ENCODE peak calls at places on chromosome 5, in five cellular contexts. One of them, this sample, is unnamed.

GRCh38 chr5:175696139-175696854 is 38.4 kb downstream of the HRH2 start:
- DNase-seq in retina: peak; percentile 32
- DNase-seq in NCI-H1092 treated with DMSO at 0.1 percent for 48 hours: no peak
- DNase-seq in fibroblast of lung: no peak
- DNase-seq in naive thymus-derived CD8-positive, alpha-beta T cell: peak; percentile 58
- DNase-seq in this sample: peak; percentile 15

GRCh38 chr5:115372121-115372520 is 75.7 kb upstream of the CCDC112 start:
- DNase-seq in retina: no peak
- DNase-seq in NCI-H1092 treated with DMSO at 0.1 percent for 48 hours: no peak
- DNase-seq in fibroblast of lung: peak; percentile 37
- DNase-seq in naive thymus-derived CD8-positive, alpha-beta T cell: no peak
- DNase-seq in this sample: no peak

GRCh38 chr5:53373420-53374188 is 106.8 kb upstream of the FST start:
- DNase-seq in retina: no peak
- DNase-seq in NCI-H1092 treated with DMSO at 0.1 percent for 48 hours: no peak
- DNase-seq in fibroblast of lung: no peak
- DNase-seq in naive thymus-derived CD8-positive, alpha-beta T cell: no peak
- DNase-seq in this sample: no peak

GRCh38 chr5:43245724-43246385 is 53.8 kb downstream of the NIM1K start:
- DNase-seq in retina: no peak
- DNase-seq in NCI-H1092 treated with DMSO at 0.1 percent for 48 hours: no peak
- DNase-seq in fibroblast of lung: no peak
- DNase-seq in naive thymus-derived CD8-positive, alpha-beta T cell: no peak
- DNase-seq in this sample: no peak

GRCh38 chr5:85868070-85868469 is 749.7 kb upstream of the COX7C start:
- DNase-seq in retina: no peak
- DNase-seq in NCI-H1092 treated with DMSO at 0.1 percent for 48 hours: no peak
- DNase-seq in fibroblast of lung: no peak
- DNase-seq in naive thymus-derived CD8-positive, alpha-beta T cell: no peak
- DNase-seq in this sample: no peak

GRCh38 chr5:75463726-75464125 is 47.7 kb downstream of the CERT1 start:
- DNase-seq in retina: no peak
- DNase-seq in NCI-H1092 treated with DMSO at 0.1 percent for 48 hours: no peak
- DNase-seq in fibroblast of lung: no peak
- DNase-seq in naive thymus-derived CD8-positive, alpha-beta T cell: no peak
- DNase-seq in this sample: no peak

GRCh38 chr5:3194684-3195083 is 400.9 kb upstream of the IRX1 start:
- DNase-seq in retina: no peak
- DNase-seq in NCI-H1092 treated with DMSO at 0.1 percent for 48 hours: no peak
- DNase-seq in fibroblast of lung: no peak
- DNase-seq in naive thymus-derived CD8-positive, alpha-beta T cell: no peak
- DNase-seq in this sample: no peak

GRCh38 chr5:10663531-10664183 is 97.4 kb downstream of the DAP start:
- DNase-seq in retina: no peak
- DNase-seq in NCI-H1092 treated with DMSO at 0.1 percent for 48 hours: peak; percentile 84
- DNase-seq in fibroblast of lung: peak; percentile 41
- DNase-seq in naive thymus-derived CD8-positive, alpha-beta T cell: no peak
- DNase-seq in this sample: no peak

GRCh38 chr5:10708189-10708944 is 52.7 kb downstream of the DAP start:
- DNase-seq in retina: no peak
- DNase-seq in NCI-H1092 treated with DMSO at 0.1 percent for 48 hours: no peak
- DNase-seq in fibroblast of lung: no peak
- DNase-seq in naive thymus-derived CD8-positive, alpha-beta T cell: no peak
- DNase-seq in this sample: no peak

GRCh38 chr5:1385395-1386273 is 40.7 kb upstream of the CLPTM1L start:
- DNase-seq in retina: peak; percentile 86
- DNase-seq in NCI-H1092 treated with DMSO at 0.1 percent for 48 hours: peak; percentile 56
- DNase-seq in fibroblast of lung: peak; percentile 38
- DNase-seq in naive thymus-derived CD8-positive, alpha-beta T cell: peak; percentile 69
- DNase-seq in this sample: no peak

GRCh38 chr5:53095931-53096525 is 13.5 kb downstream of the MOCS2 start:
- DNase-seq in retina: peak; percentile 28
- DNase-seq in NCI-H1092 treated with DMSO at 0.1 percent for 48 hours: peak; percentile 11
- DNase-seq in fibroblast of lung: peak; percentile 77
- DNase-seq in naive thymus-derived CD8-positive, alpha-beta T cell: peak; percentile 28
- DNase-seq in this sample: no peak

GRCh38 chr5:177483994-177484901 is 10.8 kb upstream of the DBN1 start:
- DNase-seq in retina: no peak
- DNase-seq in NCI-H1092 treated with DMSO at 0.1 percent for 48 hours: no peak
- DNase-seq in fibroblast of lung: no peak
- DNase-seq in naive thymus-derived CD8-positive, alpha-beta T cell: no peak
- DNase-seq in this sample: no peak

GRCh38 chr5:111066261-111066938 is 5.1 kb upstream of the TSLP start:
- DNase-seq in retina: no peak
- DNase-seq in NCI-H1092 treated with DMSO at 0.1 percent for 48 hours: no peak
- DNase-seq in fibroblast of lung: no peak
- DNase-seq in naive thymus-derived CD8-positive, alpha-beta T cell: no peak
- DNase-seq in this sample: no peak

GRCh38 chr5:174505621-174506020 is 218.8 kb upstream of the MSX2 start:
- DNase-seq in retina: no peak
- DNase-seq in NCI-H1092 treated with DMSO at 0.1 percent for 48 hours: no peak
- DNase-seq in fibroblast of lung: peak; percentile 83
- DNase-seq in naive thymus-derived CD8-positive, alpha-beta T cell: no peak
- DNase-seq in this sample: no peak

GRCh38 chr5:82156876-82157275 is 121.3 kb downstream of the RPS23 start:
- DNase-seq in retina: no peak
- DNase-seq in NCI-H1092 treated with DMSO at 0.1 percent for 48 hours: no peak
- DNase-seq in fibroblast of lung: no peak
- DNase-seq in naive thymus-derived CD8-positive, alpha-beta T cell: no peak
- DNase-seq in this sample: no peak

GRCh38 chr5:87113848-87114247 is 153.8 kb upstream of the RASA1 start:
- DNase-seq in retina: no peak
- DNase-seq in NCI-H1092 treated with DMSO at 0.1 percent for 48 hours: no peak
- DNase-seq in fibroblast of lung: peak; percentile 64
- DNase-seq in naive thymus-derived CD8-positive, alpha-beta T cell: no peak
- DNase-seq in this sample: no peak

GRCh38 chr5:3400659-3401058 is 195.0 kb upstream of the IRX1 start:
- DNase-seq in retina: no peak
- DNase-seq in NCI-H1092 treated with DMSO at 0.1 percent for 48 hours: no peak
- DNase-seq in fibroblast of lung: no peak
- DNase-seq in naive thymus-derived CD8-positive, alpha-beta T cell: no peak
- DNase-seq in this sample: no peak

GRCh38 chr5:53052499-53052898 is 57.1 kb downstream of the MOCS2 start:
- DNase-seq in retina: no peak
- DNase-seq in NCI-H1092 treated with DMSO at 0.1 percent for 48 hours: no peak
- DNase-seq in fibroblast of lung: no peak
- DNase-seq in naive thymus-derived CD8-positive, alpha-beta T cell: no peak
- DNase-seq in this sample: no peak

GRCh38 chr5:127412698-127413097 is 104.7 kb upstream of the PRRC1 start:
- DNase-seq in retina: no peak
- DNase-seq in NCI-H1092 treated with DMSO at 0.1 percent for 48 hours: no peak
- DNase-seq in fibroblast of lung: no peak
- DNase-seq in naive thymus-derived CD8-positive, alpha-beta T cell: no peak
- DNase-seq in this sample: no peak

GRCh38 chr5:69217154-69217731 is 17.4 kb upstream of the CDK7 start:
- DNase-seq in retina: no peak
- DNase-seq in NCI-H1092 treated with DMSO at 0.1 percent for 48 hours: no peak
- DNase-seq in fibroblast of lung: no peak
- DNase-seq in naive thymus-derived CD8-positive, alpha-beta T cell: peak; percentile 95
- DNase-seq in this sample: no peak

GRCh38 chr5:72235725-72236124 is 84.3 kb downstream of the MRPS27 start:
- DNase-seq in retina: no peak
- DNase-seq in NCI-H1092 treated with DMSO at 0.1 percent for 48 hours: no peak
- DNase-seq in fibroblast of lung: no peak
- DNase-seq in naive thymus-derived CD8-positive, alpha-beta T cell: no peak
- DNase-seq in this sample: no peak

GRCh38 chr5:31962928-31963327 is 211.2 kb downstream of the GOLPH3 start:
- DNase-seq in retina: no peak
- DNase-seq in NCI-H1092 treated with DMSO at 0.1 percent for 48 hours: no peak
- DNase-seq in fibroblast of lung: no peak
- DNase-seq in naive thymus-derived CD8-positive, alpha-beta T cell: no peak
- DNase-seq in this sample: no peak

GRCh38 chr5:74311961-74312360 is 328.6 kb downstream of the ENC1 start:
- DNase-seq in retina: no peak
- DNase-seq in NCI-H1092 treated with DMSO at 0.1 percent for 48 hours: no peak
- DNase-seq in fibroblast of lung: no peak
- DNase-seq in naive thymus-derived CD8-positive, alpha-beta T cell: no peak
- DNase-seq in this sample: no peak

GRCh38 chr5:120564013-120564412 is 99.9 kb downstream of the PRR16 start:
- DNase-seq in retina: no peak
- DNase-seq in NCI-H1092 treated with DMSO at 0.1 percent for 48 hours: no peak
- DNase-seq in fibroblast of lung: no peak
- DNase-seq in naive thymus-derived CD8-positive, alpha-beta T cell: no peak
- DNase-seq in this sample: no peak

GRCh38 chr5:2732850-2733249 is 18.6 kb downstream of the IRX2 start:
- DNase-seq in retina: no peak
- DNase-seq in NCI-H1092 treated with DMSO at 0.1 percent for 48 hours: peak; percentile 62
- DNase-seq in fibroblast of lung: no peak
- DNase-seq in naive thymus-derived CD8-positive, alpha-beta T cell: no peak
- DNase-seq in this sample: no peak

GRCh38 chr5:129118826-129119225 is 24.3 kb downstream of the ISOC1 start:
- DNase-seq in retina: no peak
- DNase-seq in NCI-H1092 treated with DMSO at 0.1 percent for 48 hours: no peak
- DNase-seq in fibroblast of lung: no peak
- DNase-seq in naive thymus-derived CD8-positive, alpha-beta T cell: no peak
- DNase-seq in this sample: no peak

GRCh38 chr5:63822633-63823032 is 139.6 kb downstream of the HTR1A start:
- DNase-seq in retina: no peak
- DNase-seq in NCI-H1092 treated with DMSO at 0.1 percent for 48 hours: no peak
- DNase-seq in fibroblast of lung: no peak
- DNase-seq in naive thymus-derived CD8-positive, alpha-beta T cell: no peak
- DNase-seq in this sample: no peak

GRCh38 chr5:139488269-139488668 is 5.7 kb upstream of the STING1 start:
- DNase-seq in retina: no peak
- DNase-seq in NCI-H1092 treated with DMSO at 0.1 percent for 48 hours: no peak
- DNase-seq in fibroblast of lung: no peak
- DNase-seq in naive thymus-derived CD8-positive, alpha-beta T cell: no peak
- DNase-seq in this sample: no peak

GRCh38 chr5:78574731-78575161 is 73.8 kb downstream of the LHFPL2 start:
- DNase-seq in retina: no peak
- DNase-seq in NCI-H1092 treated with DMSO at 0.1 percent for 48 hours: no peak
- DNase-seq in fibroblast of lung: no peak
- DNase-seq in naive thymus-derived CD8-positive, alpha-beta T cell: no peak
- DNase-seq in this sample: no peak

GRCh38 chr5:96015709-96016108 is 54.1 kb upstream of the ELL2 start:
- DNase-seq in retina: no peak
- DNase-seq in NCI-H1092 treated with DMSO at 0.1 percent for 48 hours: no peak
- DNase-seq in fibroblast of lung: no peak
- DNase-seq in naive thymus-derived CD8-positive, alpha-beta T cell: no peak
- DNase-seq in this sample: no peak

GRCh38 chr5:6447384-6448140 is 1.1 kb upstream of the UBE2QL1 start:
- DNase-seq in retina: no peak
- DNase-seq in NCI-H1092 treated with DMSO at 0.1 percent for 48 hours: no peak
- DNase-seq in fibroblast of lung: no peak
- DNase-seq in naive thymus-derived CD8-positive, alpha-beta T cell: no peak
- DNase-seq in this sample: no peak

GRCh38 chr5:113142186-113142585 is 165.6 kb downstream of the DCP2 start:
- DNase-seq in retina: no peak
- DNase-seq in NCI-H1092 treated with DMSO at 0.1 percent for 48 hours: no peak
- DNase-seq in fibroblast of lung: no peak
- DNase-seq in naive thymus-derived CD8-positive, alpha-beta T cell: no peak
- DNase-seq in this sample: no peak

GRCh38 chr5:135235551-135236100 is 163.4 kb downstream of the MACROH2A1 start:
- DNase-seq in retina: no peak
- DNase-seq in NCI-H1092 treated with DMSO at 0.1 percent for 48 hours: no peak
- DNase-seq in fibroblast of lung: no peak
- DNase-seq in naive thymus-derived CD8-positive, alpha-beta T cell: no peak
- DNase-seq in this sample: no peak

GRCh38 chr5:32642276-32643002 is 57.1 kb downstream of the SUB1 start:
- DNase-seq in retina: no peak
- DNase-seq in NCI-H1092 treated with DMSO at 0.1 percent for 48 hours: no peak
- DNase-seq in fibroblast of lung: peak; percentile 14
- DNase-seq in naive thymus-derived CD8-positive, alpha-beta T cell: no peak
- DNase-seq in this sample: no peak

GRCh38 chr5:179207920-179208705 is 137.1 kb downstream of the ADAMTS2 start:
- DNase-seq in retina: no peak
- DNase-seq in NCI-H1092 treated with DMSO at 0.1 percent for 48 hours: no peak
- DNase-seq in fibroblast of lung: no peak
- DNase-seq in naive thymus-derived CD8-positive, alpha-beta T cell: no peak
- DNase-seq in this sample: no peak

GRCh38 chr5:76137887-76138542 is 54.8 kb downstream of the SV2C start:
- DNase-seq in retina: no peak
- DNase-seq in NCI-H1092 treated with DMSO at 0.1 percent for 48 hours: no peak
- DNase-seq in fibroblast of lung: no peak
- DNase-seq in naive thymus-derived CD8-positive, alpha-beta T cell: no peak
- DNase-seq in this sample: no peak

GRCh38 chr5:16934123-16934522 is 2.0 kb downstream of the MYO10 start:
- DNase-seq in retina: peak; percentile 72
- DNase-seq in NCI-H1092 treated with DMSO at 0.1 percent for 48 hours: no peak
- DNase-seq in fibroblast of lung: peak; percentile 82
- DNase-seq in naive thymus-derived CD8-positive, alpha-beta T cell: no peak
- DNase-seq in this sample: peak; percentile 24